ENCODE peak calls at places on chromosomes 4 and X, in five cellular contexts. K is A549, T is Peyer's patch, E is K562, A is suprapubic skin. P is an unnamed sample.

GRCh38 chr4:76449824-76450223 is 14.8 kb downstream of the SHROOM3 start:
- DNase-seq in E (no peak), A (no peak), T (no peak), K (no peak), P (no peak)

GRCh38 chrX:22686138-22686541 is 313.6 kb upstream of the DDX53 start:
- DNase-seq in K (no peak), T (no peak), A (no peak), E (no peak), P (peak)

GRCh38 chr4:106659386-106659785 is 290.8 kb upstream of the GIMD1 start:
- DNase-seq in E (no peak), A (no peak), K (no peak), T (no peak), P (no peak)

GRCh38 chr4:85514783-85515182 is 39.8 kb downstream of the ARHGAP24 start:
- DNase-seq in T (no peak), E (no peak), A (no peak), K (no peak), P (peak)

GRCh38 chr4:64584981-64585557 is 175.8 kb upstream of the TECRL start:
- DNase-seq in K (peak), T (no peak), A (no peak), E (peak), P (no peak)

GRCh38 chrX:41823402-41823801 is 99.4 kb downstream of the GPR82 start:
- DNase-seq in T (no peak), K (peak), E (no peak), A (no peak), P (no peak)

GRCh38 chrX:18448416-18448815 is 23.0 kb downstream of the CDKL5 start:
- DNase-seq in T (no peak), A (no peak), K (no peak), E (no peak), P (no peak)

GRCh38 chr4:93730760-93731159 is 97.8 kb upstream of the ATOH1 start:
- DNase-seq in A (peak), E (no peak), K (no peak), T (no peak), P (no peak)

GRCh38 chrX:142999209-142999720 is 26.5 kb upstream of the SPANXN4 start:
- DNase-seq in A (no peak), T (no peak), E (no peak), K (no peak), P (no peak)

GRCh38 chr4:142350886-142351285 is 495.2 kb downstream of the INPP4B start:
- DNase-seq in K (peak), A (no peak), E (no peak), T (no peak), P (no peak)

DNA sequence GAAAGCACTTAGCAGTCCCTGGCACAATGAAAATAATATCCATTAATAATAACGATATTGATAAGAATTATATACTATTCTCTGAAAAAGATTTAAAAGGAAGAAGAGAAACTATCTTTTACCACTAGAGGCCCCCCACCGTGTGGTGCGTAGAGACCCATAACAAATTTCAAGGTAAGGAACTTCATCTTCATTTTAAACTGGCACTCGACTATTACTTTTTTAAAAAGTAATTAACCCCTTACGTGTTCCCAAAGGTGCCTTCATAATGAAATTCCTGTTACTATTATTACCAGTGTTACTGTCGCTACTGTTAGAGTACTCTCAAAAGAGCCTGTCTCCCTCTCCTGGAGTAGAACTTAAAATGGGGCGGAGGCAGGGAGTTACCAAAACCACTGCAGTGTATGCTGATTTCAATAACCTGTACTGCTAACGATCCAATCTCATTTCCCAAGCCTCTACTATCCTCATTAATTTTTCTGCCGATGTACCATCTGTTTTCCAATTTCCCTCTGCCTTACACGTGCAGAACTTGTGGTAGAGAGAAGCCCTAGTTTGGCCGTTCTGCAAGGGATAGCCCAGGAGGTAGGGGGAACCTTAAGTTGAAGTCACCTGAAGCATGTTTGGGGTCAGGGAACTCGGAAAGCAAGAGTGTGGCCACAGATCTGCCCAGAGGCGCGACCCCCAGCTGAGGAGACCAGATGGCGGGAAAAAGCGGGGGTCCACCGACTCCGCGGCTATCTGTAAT is 813 bp upstream of the STK26 start:
- DNase-seq in T (no peak), A (peak), E (peak), K (peak), P (no peak)
- H3K4me3 ChIP-seq in T (peak), A (peak), E (peak), K (peak), P (peak)

GRCh38 chr4:128378668-128379067 is 91.1 kb upstream of the PGRMC2 start:
- DNase-seq in E (no peak), K (no peak), T (no peak), A (no peak), P (no peak)
- TF ChIP-seq POLR2A in E (no peak), K (no peak), T (no peak), A (no peak), P (no peak)

DNA sequence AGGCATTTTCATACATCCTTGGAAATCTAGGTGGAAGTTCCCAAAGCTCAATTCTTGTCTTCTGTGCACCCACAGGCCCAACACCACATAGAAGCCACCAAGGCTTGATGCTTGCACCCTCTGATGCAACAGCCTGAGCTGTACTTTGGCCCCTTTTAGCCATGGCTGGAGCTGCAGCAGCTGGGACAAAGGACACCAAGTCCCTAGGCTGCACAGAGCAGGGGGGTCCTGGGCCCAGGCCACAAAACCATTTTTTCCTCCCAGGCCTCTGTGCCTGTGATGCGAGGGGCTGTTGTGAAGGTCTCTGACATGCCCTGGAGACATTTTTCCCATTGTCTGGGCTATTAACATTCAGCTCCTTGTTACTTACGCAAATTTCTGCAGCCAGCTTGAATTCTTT is 124.0 kb upstream of the S100G start:
- DNase-seq in A (no peak), K (no peak), E (no peak), T (no peak), P (no peak)
- H3K4me3 ChIP-seq in A (no peak), K (no peak), E (no peak), T (no peak), P (no peak)

DNA sequence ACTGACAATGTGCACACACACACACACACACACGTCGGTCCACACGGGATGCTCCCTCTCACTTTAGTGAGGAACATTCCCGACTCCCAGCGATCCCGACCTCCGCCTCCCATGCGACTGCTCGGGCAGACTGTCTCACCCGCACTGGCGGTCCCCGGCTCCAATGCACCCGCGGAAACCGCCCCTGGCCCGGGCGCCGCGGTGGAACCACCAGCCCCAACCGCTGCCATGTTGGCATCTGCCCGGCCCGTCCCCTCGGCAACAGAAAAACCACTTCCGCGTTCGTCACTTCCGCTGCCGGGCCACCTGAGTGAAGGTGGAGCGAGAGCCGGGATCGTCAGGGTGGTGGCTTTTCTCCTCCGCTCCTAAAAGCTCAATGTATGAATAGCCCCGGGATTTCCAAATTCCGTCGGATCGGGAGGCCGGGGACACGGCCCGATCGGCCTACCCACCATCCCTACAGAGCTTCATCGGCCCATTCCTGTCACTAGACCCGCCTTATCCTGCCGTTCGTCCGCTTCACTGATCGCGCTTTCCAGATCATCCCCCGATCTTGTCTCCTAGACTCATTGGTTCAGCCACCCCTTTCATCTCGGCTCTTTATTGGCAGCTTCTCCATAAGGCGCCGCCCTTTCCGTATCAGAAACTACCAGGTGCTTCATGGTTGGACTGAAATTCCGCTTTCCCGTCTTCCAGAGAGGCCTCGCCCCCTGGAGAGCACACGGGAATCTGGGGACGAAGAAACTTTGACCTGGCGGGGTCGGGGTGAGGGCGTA is at the start of gene SLC35A2:
- DNase-seq in E (peak), A (peak), T (peak), K (peak), P (peak)
- TF ChIP-seq POLR2A in E (peak), A (no peak), T (peak), K (peak), P (no peak)

GRCh38 chr4:1200425-1201035 is 28.1 kb upstream of the SPON2 start:
- DNase-seq in E (peak), A (peak), K (no peak), T (peak), P (peak)
- H3K4me3 ChIP-seq in E (peak), A (peak), K (no peak), T (peak), P (peak)

DNA sequence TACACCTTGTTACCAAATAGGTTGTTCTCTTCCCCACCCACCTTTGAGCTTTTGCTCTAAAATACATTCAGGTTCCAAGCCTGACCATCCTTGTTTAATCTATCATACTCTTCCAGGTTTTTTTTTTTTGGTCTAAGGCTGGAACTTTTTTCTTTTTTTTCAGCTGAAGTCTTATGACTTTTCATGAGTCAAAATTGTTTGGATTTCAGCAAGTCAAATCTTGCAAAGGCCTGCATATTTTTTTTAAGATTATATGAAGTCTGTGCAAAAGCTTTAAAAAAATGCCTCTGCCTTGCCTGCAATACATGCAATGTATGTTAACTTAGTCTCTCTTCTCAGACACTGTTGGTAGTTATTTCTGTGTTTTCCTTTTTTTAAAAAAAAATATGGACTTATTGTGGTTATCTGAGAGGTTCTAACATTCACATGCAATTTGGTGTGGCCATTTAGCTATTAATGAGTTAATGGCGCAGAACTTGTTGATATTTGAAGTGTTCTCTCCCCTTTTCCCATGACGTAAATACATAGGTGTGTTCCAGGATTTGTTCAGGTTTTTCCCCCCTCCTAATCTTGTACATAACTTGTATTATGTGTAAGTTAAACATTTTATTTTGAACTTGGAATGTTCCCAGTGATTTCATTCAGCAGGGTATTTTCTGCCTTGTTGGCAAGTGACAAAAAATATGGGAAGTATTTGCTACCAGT is 58.7 kb downstream of the CCKAR start:
- DNase-seq in T (no peak), A (no peak), K (no peak), E (no peak), P (no peak)
- TF ChIP-seq POLR2A in T (no peak), A (no peak), K (no peak), E (no peak), P (no peak)

DNA sequence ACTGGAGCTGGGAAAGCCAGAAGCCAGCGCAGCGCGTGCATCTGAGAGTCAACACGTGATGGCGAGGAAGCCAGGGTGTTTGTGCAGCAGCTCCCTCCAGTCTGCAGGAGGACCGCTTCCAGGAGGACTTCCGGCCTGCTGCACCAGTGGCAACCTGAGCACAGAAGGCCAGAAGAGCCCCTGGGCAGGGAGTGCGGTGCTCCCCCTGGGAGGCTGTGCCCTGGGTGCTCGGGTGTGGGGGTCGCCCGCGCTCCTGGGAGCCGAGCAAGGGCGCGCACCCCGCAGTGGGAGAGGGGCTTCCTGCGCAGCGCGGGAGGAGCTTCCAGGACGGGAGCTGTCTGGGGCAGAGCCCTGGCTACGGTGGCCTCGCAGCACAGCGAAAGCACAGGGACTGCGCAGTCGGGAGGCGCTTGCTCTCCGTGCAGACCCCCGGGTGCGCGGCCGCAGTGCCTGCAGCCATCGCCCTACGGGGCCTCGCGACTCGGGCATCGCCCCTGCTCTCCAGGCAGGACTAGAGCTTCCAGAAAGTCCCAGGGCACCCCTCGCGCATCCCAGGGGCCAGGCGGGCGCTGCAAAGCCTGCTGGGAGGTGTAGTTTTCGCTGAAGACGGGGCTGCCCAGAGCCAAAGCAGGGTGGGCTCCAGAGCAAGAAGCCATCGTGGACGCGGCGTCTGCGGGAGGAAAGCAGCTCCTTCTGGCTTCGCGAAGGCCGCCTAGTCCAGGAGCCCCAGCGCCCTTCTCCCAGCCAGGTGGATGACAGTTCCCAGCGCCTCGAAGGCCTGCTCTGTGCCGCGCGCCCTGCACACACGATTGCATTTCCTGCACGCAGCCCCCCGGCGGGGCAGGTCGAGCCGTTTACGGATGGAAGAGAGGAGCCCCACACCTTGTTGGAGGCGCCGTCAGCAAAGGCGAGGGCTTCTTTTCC is 24.1 kb upstream of the WFS1 start:
- DNase-seq in K (no peak), A (no peak), E (no peak), T (no peak), P (peak)
- H3K4me3 ChIP-seq in K (no peak), A (peak), E (no peak), T (no peak), P (peak)

GRCh38 chr4:87166296-87166854 is 54.0 kb downstream of the KLHL8 start:
- DNase-seq in K (no peak), A (no peak), T (no peak), E (no peak), P (no peak)

DNA sequence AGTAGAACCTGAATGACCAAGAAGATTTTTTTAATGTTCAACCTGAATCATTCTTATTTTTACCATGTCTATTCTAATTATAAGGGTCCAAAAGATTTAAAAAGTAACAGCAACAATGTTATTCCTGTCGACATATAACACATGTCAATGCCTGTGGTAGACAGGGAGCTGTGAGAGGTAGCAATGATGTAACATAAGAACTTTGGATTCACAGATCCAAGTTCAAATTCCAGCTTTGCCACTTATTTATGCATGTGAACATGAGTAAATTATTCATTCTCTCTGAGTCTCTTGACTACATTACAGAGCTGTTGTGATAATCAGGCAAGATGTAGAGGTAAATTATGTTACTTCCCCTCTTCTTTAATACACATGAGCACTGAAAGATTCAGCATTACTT is 54.5 kb downstream of the KLHL8 start:
- DNase-seq in T (no peak), E (no peak), K (no peak), A (no peak), P (no peak)
- TF ChIP-seq POLR2A in T (no peak), E (no peak), K (no peak), A (no peak), P (no peak)

P was measured in spleen.